ENCODE peak calls at places on chromosomes 11 and 22, in four cellular contexts. A is astrocyte of the cerebellum, N is right lobe of liver, R is kidney. W is an unnamed sample.

GRCh38 chr11:11217555-11218286 is 135.3 kb downstream of the CSNK2A3 start:
- DNase-seq in A (no peak), N (peak), R (no peak), W (no peak)

GRCh38 chr11:76735218-76735480 is 48.0 kb upstream of the TSKU start:
- DNase-seq in A (no peak), N (no peak), R (no peak), W (no peak)

GRCh38 chr11:6693342-6694228 is 10.4 kb upstream of the MRPL17 start:
- DNase-seq in A (no peak), N (no peak), R (no peak), W (peak)

GRCh38 chr11:44224867-44225501 is 85.0 kb downstream of the ALX4 start:
- DNase-seq in A (no peak), N (no peak), R (no peak), W (no peak)

GRCh38 chr11:94048310-94048709 is 27.2 kb downstream of the HEPHL1 start:
- DNase-seq in A (no peak), N (no peak), R (no peak), W (no peak)

GRCh38 chr22:19522190-19522880 is 1.9 kb downstream of the CLDN5 start:
- DNase-seq in A (no peak), N (peak), R (no peak), W (no peak)

GRCh38 chr22:42233879-42234278 is 36.6 kb downstream of the TCF20 start:
- DNase-seq in A (no peak), N (no peak), R (no peak), W (no peak)

GRCh38 chr11:19187880-19188279 is 13.9 kb downstream of the CSRP3 start:
- DNase-seq in A (no peak), N (no peak), R (no peak), W (no peak)

GRCh38 chr11:72140661-72141060 is 5.1 kb downstream of the FOLR3 start:
- DNase-seq in A (no peak), N (peak), R (no peak), W (no peak)

GRCh38 chr11:72813740-72814138 is 472 bp upstream of the ATG16L2 start:
- DNase-seq in A (no peak), N (peak), R (no peak), W (no peak)

GRCh38 chr11:71062199-71062598 is 190.2 kb downstream of the SHANK2 start:
- DNase-seq in A (no peak), N (no peak), R (no peak), W (no peak)

GRCh38 chr22:29190051-29190450 is 15.6 kb upstream of the EMID1 start:
- DNase-seq in A (no peak), N (no peak), R (peak), W (no peak)

GRCh38 chr11:2150206-2150847 is 10.7 kb downstream of the INS start:
- DNase-seq in A (peak), N (no peak), R (no peak), W (peak)

GRCh38 chr22:37492428-37493344 is 6.5 kb upstream of the MFNG start:
- DNase-seq in A (no peak), N (no peak), R (no peak), W (peak)

GRCh38 chr11:56852131-56852530 is 103.6 kb upstream of the OR9G4 start:
- DNase-seq in A (no peak), N (no peak), R (no peak), W (no peak)

GRCh38 chr11:19890308-19890707 is 177.7 kb downstream of the NAV2 start:
- DNase-seq in A (peak), N (no peak), R (no peak), W (peak)

GRCh38 chr11:122115520-122116343 is at the start of gene BLID:
- DNase-seq in A (no peak), N (no peak), R (no peak), W (no peak)

GRCh38 chr11:9462172-9462799 is 1.5 kb downstream of the ZNF143 start:
- DNase-seq in A (no peak), N (peak), R (no peak), W (no peak)

GRCh38 chr11:115409116-115409663 is 95.0 kb downstream of the CADM1 start:
- DNase-seq in A (no peak), N (no peak), R (no peak), W (no peak)

GRCh38 chr11:134558258-134558835 is 146.3 kb upstream of the B3GAT1 start:
- DNase-seq in A (no peak), N (peak), R (no peak), W (no peak)

GRCh38 chr11:77039491-77040400 is 5.5 kb downstream of the B3GNT6 start:
- DNase-seq in A (no peak), N (no peak), R (no peak), W (no peak)

GRCh38 chr11:61696602-61697001 is 16.4 kb downstream of the DAGLA start:
- DNase-seq in A (no peak), N (no peak), R (no peak), W (no peak)

GRCh38 chr22:38935023-38935422 is 22.4 kb upstream of the APOBEC3A start:
- DNase-seq in A (no peak), N (peak), R (peak), W (no peak)

GRCh38 chr11:45085657-45086501 is 60.6 kb upstream of the PRDM11 start:
- DNase-seq in A (no peak), N (no peak), R (peak), W (no peak)

GRCh38 chr11:31240340-31240904 is 129.1 kb downstream of the DCDC1 start:
- DNase-seq in A (peak), N (no peak), R (no peak), W (no peak)

GRCh38 chr11:105942951-105943350 is 79.1 kb downstream of the MSANTD4 start:
- DNase-seq in A (no peak), N (no peak), R (no peak), W (no peak)

GRCh38 chr11:128196235-128196634 is 391.1 kb downstream of the ETS1 start:
- DNase-seq in A (no peak), N (no peak), R (no peak), W (peak)

GRCh38 chr11:9672288-9672916 is 8.5 kb downstream of the SWAP70 start:
- DNase-seq in A (no peak), N (no peak), R (no peak), W (no peak)

GRCh38 chr11:56783448-56784041 is 35.0 kb upstream of the OR9G4 start:
- DNase-seq in A (peak), N (no peak), R (no peak), W (peak)

GRCh38 chr11:71202966-71203365 is 49.4 kb downstream of the SHANK2 start:
- DNase-seq in A (no peak), N (no peak), R (peak), W (no peak)

GRCh38 chr22:24510694-24511625 is 15.8 kb downstream of the UPB1 start:
- DNase-seq in A (no peak), N (peak), R (peak), W (peak)
- H3K4me3 ChIP-seq in A (no peak), N (no peak), R (no peak), W (no peak)

DNA sequence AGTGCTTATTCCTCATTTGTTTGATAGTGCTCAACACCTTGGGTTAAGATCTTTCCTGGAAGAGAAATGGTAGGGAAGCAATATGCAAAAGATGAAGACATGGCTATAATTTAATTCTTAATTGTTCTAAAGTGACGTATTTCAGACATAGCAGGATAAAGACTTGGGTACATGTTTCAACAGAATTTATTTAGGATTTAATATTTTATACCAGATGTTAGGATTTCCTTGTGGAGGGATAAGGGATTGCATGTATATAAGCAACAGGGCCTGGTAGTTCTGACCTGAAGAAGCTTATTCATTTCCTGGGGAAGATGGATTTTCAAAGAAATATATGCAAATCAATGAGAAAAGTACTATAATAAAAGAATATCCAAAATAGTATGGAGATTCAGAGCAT is 163.8 kb downstream of the FAT3 start:
- DNase-seq in A (no peak), N (no peak), R (no peak), W (no peak)
- TF ChIP-seq CTCF in A (peak), N (no peak), R (no peak), W (peak)

GRCh38 chr11:59292611-59293010 is 66.1 kb upstream of the OR5AN1 start:
- DNase-seq in A (no peak), N (no peak), R (no peak), W (no peak)

GRCh38 chr11:59291228-59291627 is 67.5 kb upstream of the OR5AN1 start:
- DNase-seq in A (no peak), N (peak), R (no peak), W (no peak)

GRCh38 chr11:59289356-59289755 is 69.3 kb upstream of the OR5AN1 start:
- DNase-seq in A (no peak), N (peak), R (no peak), W (no peak)

GRCh38 chr11:59285716-59286260 is 72.9 kb upstream of the OR5AN1 start:
- DNase-seq in A (no peak), N (no peak), R (no peak), W (no peak)

DNA sequence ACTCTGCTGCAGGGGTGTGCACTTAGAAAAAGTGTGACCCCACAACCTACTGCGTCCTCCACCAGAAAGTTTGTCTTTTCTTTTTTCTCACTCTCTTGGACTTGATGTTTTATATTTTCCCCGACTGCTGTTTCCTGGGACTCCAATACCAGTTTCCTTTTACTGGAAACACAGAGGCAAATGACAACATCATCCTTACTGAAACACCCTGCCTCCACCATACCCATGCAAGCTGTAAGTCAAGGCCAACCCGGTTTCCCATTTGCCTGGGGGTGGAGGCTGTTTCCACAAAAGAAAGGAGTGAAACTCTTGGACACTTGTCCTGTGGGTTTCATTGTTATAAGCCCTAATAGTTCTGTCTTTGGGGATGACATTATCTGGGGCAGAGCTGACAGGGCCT is 68.9 kb upstream of the OR5AN1 start:
- DNase-seq in A (no peak), N (no peak), R (no peak), W (no peak)
- H3K4me3 ChIP-seq in A (no peak), N (no peak), R (no peak), W (no peak)

GRCh38 chr22:21447694-21448402 is 19.3 kb upstream of the TMEM191C start:
- DNase-seq in A (no peak), N (peak), R (peak), W (no peak)
- TF ChIP-seq CTCF in A (peak), N (no peak), R (no peak), W (peak)

DNA sequence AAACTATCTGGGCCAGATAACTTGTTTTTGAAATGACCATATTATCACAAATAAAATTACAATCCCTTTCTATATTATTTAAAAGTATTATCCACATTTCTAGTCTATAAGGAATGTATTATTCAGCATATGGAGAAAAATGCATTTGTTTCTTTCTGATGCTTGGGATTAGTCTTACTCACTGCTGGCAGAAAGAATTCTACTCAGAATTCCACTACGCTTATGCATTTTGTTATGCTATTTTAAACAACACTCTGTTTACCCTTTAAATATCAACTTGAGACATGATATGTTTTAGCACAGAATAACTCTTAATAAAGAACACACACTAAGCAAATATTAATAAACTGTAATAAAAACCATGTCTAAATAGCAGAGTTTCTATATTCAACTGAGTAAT is 77.6 kb upstream of the ANO3 start:
- DNase-seq in A (no peak), N (no peak), R (no peak), W (no peak)
- H3K4me3 ChIP-seq in A (no peak), N (no peak), R (no peak), W (no peak)

GRCh38 chr11:64340671-64341335 is 799 bp downstream of the CCDC88B start:
- DNase-seq in A (no peak), N (peak), R (peak), W (no peak)
- TF ChIP-seq CTCF in A (peak), N (no peak), R (no peak), W (no peak)

GRCh38 chr11:35138606-35138948 is 394 bp upstream of the CD44 start:
- DNase-seq in A (no peak), N (no peak), R (no peak), W (no peak)
- H3K4me3 ChIP-seq in A (peak), N (peak), R (peak), W (peak)

DNA sequence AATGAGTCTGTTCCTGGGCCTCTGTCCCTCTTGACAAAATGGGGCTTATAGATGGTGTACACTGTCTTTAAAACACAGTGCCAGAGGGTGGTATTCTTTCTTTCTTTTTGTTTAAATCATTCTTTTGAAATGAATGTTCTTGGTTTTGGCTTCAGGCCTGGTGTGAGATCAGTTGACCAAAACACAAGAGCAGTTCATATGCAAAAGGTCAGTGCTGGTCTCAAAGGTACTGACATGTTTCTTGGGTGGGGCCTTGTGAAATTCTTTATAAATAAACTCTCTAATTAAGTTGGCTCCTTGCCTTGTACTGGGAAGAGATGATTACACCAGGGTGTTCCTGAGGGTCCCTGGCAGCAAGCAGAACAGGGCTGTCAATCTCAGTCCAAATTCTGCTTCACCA is 110.0 kb downstream of the FBXO7 start:
- DNase-seq in A (peak), N (no peak), R (no peak), W (no peak)
- TF ChIP-seq CTCF in A (no peak), N (no peak), R (no peak), W (no peak)

DNA sequence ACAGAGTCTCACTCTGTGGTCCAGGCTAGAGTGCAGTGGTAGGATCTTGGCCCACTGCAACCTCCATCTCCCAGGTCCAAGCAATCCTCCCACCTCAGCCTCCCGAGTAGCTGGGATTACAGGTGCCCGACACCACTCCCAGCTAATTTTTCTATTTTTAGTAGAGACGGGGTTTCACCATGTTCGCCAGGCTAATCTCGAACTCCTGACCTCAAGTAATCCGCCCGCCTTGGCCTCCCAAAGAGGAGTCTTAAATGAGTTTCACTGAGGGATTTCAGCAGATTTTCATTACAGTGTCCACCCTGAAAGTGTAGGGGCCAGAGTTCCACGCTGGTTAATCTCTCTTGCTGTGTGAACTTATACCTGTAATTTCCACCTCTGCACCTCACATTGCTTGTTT is 412 bp upstream of the RPS3 start:
- DNase-seq in A (no peak), N (no peak), R (no peak), W (no peak)
- H3K4me3 ChIP-seq in A (no peak), N (no peak), R (no peak), W (no peak)